ENCODE peak calls at places on chromosome 13, in seven cellular contexts. A is progenitor cell of endocrine pancreas; X is stimulated activated CD8-positive, alpha-beta memory T cell treated with anti-CD3 and anti-CD28 coated beads, Interleukin-4, amount 100 ng/mL, for 1 hour; Y is LNCaP clone FGC; K is breast epithelium; E is activated B cell treated with CpG ODN at 0.5 μM for 24 hours; Z is EL. S is an unnamed sample.

GRCh38 chr13:85379433-85379832 is 419.8 kb downstream of the SLITRK6 start:
- DNase-seq in A (no peak), X (no peak), Y (no peak), K (no peak), E (no peak), Z (peak), S (no peak)

GRCh38 chr13:46756977-46757376 is 40.0 kb downstream of the ESD start:
- DNase-seq in A (no peak), X (no peak), Y (no peak), K (no peak), E (no peak), Z (no peak), S (peak)

GRCh38 chr13:36530050-36530789 is 97.9 kb downstream of the CCNA1 start:
- DNase-seq in A (no peak), X (no peak), Y (peak), K (peak), E (no peak), Z (no peak), S (no peak)

GRCh38 chr13:43664700-43665191 is 122.0 kb downstream of the ENOX1 start:
- DNase-seq in A (no peak), X (no peak), Y (no peak), K (no peak), E (no peak), Z (peak), S (no peak)

GRCh38 chr13:34627499-34627898 is 314.6 kb upstream of the NBEA start:
- DNase-seq in A (no peak), X (no peak), Y (no peak), K (no peak), E (no peak), Z (no peak), S (no peak)

GRCh38 chr13:42007844-42008243 is 40.6 kb upstream of the DGKH start:
- DNase-seq in A (no peak), X (no peak), Y (no peak), K (no peak), E (no peak), Z (peak), S (no peak)

GRCh38 chr13:40377783-40378182 is 288.7 kb downstream of the FOXO1 start:
- DNase-seq in A (no peak), X (no peak), Y (no peak), K (no peak), E (no peak), Z (peak), S (no peak)

GRCh38 chr13:107271226-107271625 is 703.3 kb upstream of the ARGLU1 start:
- DNase-seq in A (no peak), X (no peak), Y (no peak), K (no peak), E (no peak), Z (no peak), S (no peak)

GRCh38 chr13:66102864-66103263 is 1127.3 kb downstream of the PCDH9 start:
- DNase-seq in A (no peak), X (no peak), Y (no peak), K (no peak), E (no peak), Z (peak), S (no peak)

GRCh38 chr13:30065181-30065580 is 214.8 kb upstream of the UBL3 start:
- DNase-seq in A (no peak), X (no peak), Y (no peak), K (peak), E (no peak), Z (no peak), S (no peak)

GRCh38 chr13:48891586-48891985 is 84.1 kb upstream of the FNDC3A start:
- DNase-seq in A (no peak), X (no peak), Y (no peak), K (no peak), E (no peak), Z (peak), S (no peak)

GRCh38 chr13:73991884-73992283 is 142.3 kb downstream of the KLF12 start:
- DNase-seq in A (no peak), X (no peak), Y (no peak), K (no peak), E (no peak), Z (no peak), S (no peak)

GRCh38 chr13:41564046-41564445 is 106.7 kb downstream of the RGCC start:
- DNase-seq in A (no peak), X (no peak), Y (no peak), K (no peak), E (no peak), Z (no peak), S (no peak)

GRCh38 chr13:41060723-41061074 is 610 bp upstream of the WBP4 start:
- DNase-seq in A (peak), X (peak), Y (no peak), K (peak), E (peak), Z (peak), S (peak)

GRCh38 chr13:91882918-91883317 is 484.5 kb downstream of the GPC5 start:
- DNase-seq in A (no peak), X (no peak), Y (no peak), K (no peak), E (no peak), Z (no peak), S (no peak)

GRCh38 chr13:46172531-46172991 is 9.4 kb downstream of the LCP1 start:
- DNase-seq in A (no peak), X (no peak), Y (no peak), K (no peak), E (no peak), Z (no peak), S (no peak)

GRCh38 chr13:111853766-111854165 is 213.2 kb upstream of the SOX1 start:
- DNase-seq in A (no peak), X (no peak), Y (no peak), K (no peak), E (no peak), Z (no peak), S (no peak)

GRCh38 chr13:93915269-93915809 is 564.1 kb downstream of the DCT start:
- DNase-seq in A (no peak), X (no peak), Y (no peak), K (no peak), E (no peak), Z (peak), S (no peak)

GRCh38 chr13:93775507-93776108 is 549.0 kb downstream of the GPC6 start:
- DNase-seq in A (no peak), X (no peak), Y (no peak), K (no peak), E (no peak), Z (peak), S (no peak)

GRCh38 chr13:48843630-48844380 is 131.9 kb upstream of the FNDC3A start:
- DNase-seq in A (no peak), X (no peak), Y (no peak), K (no peak), E (no peak), Z (no peak), S (no peak)

GRCh38 chr13:47548294-47548825 is 452.7 kb downstream of the SUCLA2 start:
- DNase-seq in A (no peak), X (no peak), Y (no peak), K (no peak), E (no peak), Z (no peak), S (no peak)

GRCh38 chr13:62687727-62688126 is 1272.1 kb upstream of the PCDH20 start:
- DNase-seq in A (no peak), X (no peak), Y (no peak), K (no peak), E (no peak), Z (no peak), S (no peak)

GRCh38 chr13:98976941-98977340 is 923 bp downstream of the DOCK9 start:
- DNase-seq in A (no peak), X (no peak), Y (no peak), K (no peak), E (no peak), Z (no peak), S (no peak)

GRCh38 chr13:28322256-28322895 is 172.6 kb downstream of the FLT1 start:
- DNase-seq in A (no peak), X (no peak), Y (no peak), K (no peak), E (no peak), Z (peak), S (no peak)

GRCh38 chr13:87274209-87274819 is 396.9 kb upstream of the SLITRK5 start:
- DNase-seq in A (peak), X (no peak), Y (peak), K (no peak), E (no peak), Z (no peak), S (no peak)

GRCh38 chr13:113488283-113488682 is 2.2 kb downstream of the DCUN1D2 start:
- DNase-seq in A (no peak), X (no peak), Y (no peak), K (no peak), E (no peak), Z (no peak), S (no peak)

GRCh38 chr13:113029487-113030258 is 60.7 kb downstream of the MCF2L start:
- DNase-seq in A (peak), X (peak), Y (no peak), K (no peak), E (peak), Z (peak), S (peak)

GRCh38 chr13:99655351-99656091 is 154.2 kb downstream of the TM9SF2 start:
- DNase-seq in A (no peak), X (no peak), Y (no peak), K (no peak), E (no peak), Z (peak), S (no peak)

GRCh38 chr13:101949681-101950080 is 452.2 kb downstream of the FGF14 start:
- DNase-seq in A (no peak), X (no peak), Y (no peak), K (no peak), E (no peak), Z (no peak), S (no peak)

GRCh38 chr13:26589754-26590153 is 32.3 kb downstream of the WASF3 start:
- DNase-seq in A (no peak), X (no peak), Y (no peak), K (no peak), E (no peak), Z (peak), S (no peak)

GRCh38 chr13:46104868-46105267 is at the start of gene CPB2:
- DNase-seq in A (no peak), X (no peak), Y (no peak), K (no peak), E (no peak), Z (no peak), S (no peak)